ENCODE peak calls at places on chromosome 11, in four cellular contexts. P is H1, L is neuronal stem cell, Z is IMR-90. A is an unnamed sample.

GRCh38 chr11:77660947-77661346 is 23.4 kb upstream of the CLNS1A start:
- DNase-seq in P (no peak), L (no peak), Z (no peak), A (no peak)

GRCh38 chr11:17142450-17142849 is 65.0 kb upstream of the RPS13 start:
- DNase-seq in P (no peak), L (no peak), Z (no peak), A (no peak)

GRCh38 chr11:20367313-20367948 is 3.9 kb downstream of the HTATIP2 start:
- DNase-seq in P (no peak), L (no peak), Z (peak; percentile 94), A (no peak)

GRCh38 chr11:12707500-12707880 is 33.3 kb downstream of the TEAD1 start:
- DNase-seq in P (no peak), L (no peak), Z (no peak), A (no peak)

GRCh38 chr11:34174411-34175041 is 69.1 kb downstream of the NAT10 start:
- DNase-seq in P (peak; percentile 92), L (peak; percentile 80), Z (peak; percentile 49), A (peak; percentile 86)

GRCh38 chr11:61512435-61512834 is 3.9 kb downstream of the LRRC10B start:
- DNase-seq in P (no peak), L (no peak), Z (no peak), A (no peak)

GRCh38 chr11:121426476-121427454 is 25.3 kb upstream of the SORL1 start:
- DNase-seq in P (peak; percentile 78), L (no peak), Z (no peak), A (peak; percentile 63)

GRCh38 chr11:15770798-15771414 is 585.4 kb downstream of the SOX6 start:
- DNase-seq in P (peak; percentile 84), L (peak; percentile 51), Z (peak; percentile 52), A (peak; percentile 68)

GRCh38 chr11:77548552-77549439 is 41.0 kb upstream of the AQP11 start:
- DNase-seq in P (no peak), L (no peak), Z (no peak), A (no peak)

GRCh38 chr11:1545432-1545831 is 26.6 kb downstream of the DUSP8 start:
- DNase-seq in P (no peak), L (no peak), Z (no peak), A (no peak)

GRCh38 chr11:120577624-120578363 is 66.2 kb downstream of the GRIK4 start:
- DNase-seq in P (no peak), L (no peak), Z (no peak), A (no peak)

GRCh38 chr11:32485733-32486132 is 50.4 kb upstream of the WT1 start:
- DNase-seq in P (no peak), L (no peak), Z (no peak), A (no peak)

GRCh38 chr11:26976389-26976788 is 17.5 kb upstream of the FIBIN start:
- DNase-seq in P (no peak), L (no peak), Z (peak; percentile 94), A (no peak)

GRCh38 chr11:76637491-76638266 is 32.9 kb downstream of the LRRC32 start:
- DNase-seq in P (no peak), L (no peak), Z (no peak), A (peak; percentile 14)

GRCh38 chr11:14248577-14248976 is 110.4 kb downstream of the RRAS2 start:
- DNase-seq in P (no peak), L (peak; percentile 47), Z (no peak), A (peak; percentile 69)

GRCh38 chr11:2791521-2792375 is 92.0 kb upstream of the KCNQ1OT1 start:
- DNase-seq in P (peak; percentile 53), L (no peak), Z (no peak), A (peak; percentile 36)
- H3K27ac ChIP-seq in P (no peak overlapping the region), L (no peak overlapping the region), Z (no peak overlapping the region), A (no peak overlapping the region)

DNA sequence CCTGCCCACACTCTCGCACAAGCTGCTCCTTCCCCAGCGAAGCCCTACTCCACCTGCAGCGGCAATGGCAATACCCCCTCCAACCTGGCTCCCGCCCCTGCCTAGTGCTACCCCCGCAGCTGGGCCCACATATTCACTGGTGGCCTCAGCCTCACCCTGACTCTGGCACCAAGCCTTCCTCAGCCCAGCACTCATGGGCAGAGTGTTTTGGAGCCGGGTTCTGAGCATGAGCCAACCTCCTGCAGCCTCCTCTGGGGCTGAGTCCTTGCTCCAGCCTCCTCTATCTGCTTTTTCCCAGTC is 47.6 kb downstream of the PDE2A start:
- DNase-seq in P (no peak), L (no peak), Z (no peak), A (no peak)
- H4K91ac ChIP-seq in P (no peak overlapping the region), L (no peak overlapping the region), Z (no peak overlapping the region), A (no peak overlapping the region)

DNA sequence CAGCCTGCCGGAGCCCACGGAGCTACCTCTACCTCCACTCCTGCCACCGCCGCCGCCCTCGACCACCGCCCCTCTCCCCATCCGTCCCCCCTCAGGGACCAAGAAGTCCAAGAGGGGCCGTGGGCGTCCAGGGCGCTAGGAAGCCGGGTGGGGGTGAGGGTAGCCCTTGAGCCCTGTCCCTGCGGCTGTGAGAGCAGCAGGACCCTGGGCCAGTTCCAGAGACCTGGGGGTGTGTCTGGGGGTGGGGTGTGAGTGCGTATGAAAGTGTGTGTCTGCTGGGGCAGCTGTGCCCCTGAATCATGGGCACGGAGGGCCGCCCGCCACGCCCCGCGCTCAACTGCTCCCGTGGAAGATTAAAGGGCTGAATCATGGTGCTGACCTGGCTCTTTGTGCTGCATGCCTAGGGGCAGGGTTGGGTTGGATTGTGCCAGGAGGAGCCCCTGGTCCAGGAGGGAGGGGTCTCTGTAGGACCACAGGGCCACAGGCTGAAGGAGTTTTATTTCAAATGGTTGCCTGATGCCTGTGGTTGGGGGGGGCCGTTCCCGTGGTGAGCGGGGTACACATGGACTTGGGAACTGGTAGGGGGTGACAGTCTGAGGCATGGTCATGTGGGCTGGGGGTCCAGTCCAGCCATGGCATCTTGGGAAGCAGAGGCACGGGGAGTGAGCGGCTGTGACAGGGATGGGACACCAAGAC is 2.3 kb downstream of the PTPRCAP start:
- DNase-seq in P (no peak), L (no peak), Z (no peak), A (no peak)
- H3K27ac ChIP-seq in P (peak overlapping the region; percentile 80), L (no peak overlapping the region), Z (no peak overlapping the region), A (no peak overlapping the region)

GRCh38 chr11:84144531-84144930 is 858.4 kb upstream of the CCDC90B start:
- DNase-seq in P (no peak), L (no peak), Z (no peak), A (no peak)

GRCh38 chr11:84142411-84142810 is 856.2 kb upstream of the CCDC90B start:
- DNase-seq in P (no peak), L (no peak), Z (no peak), A (no peak)

DNA sequence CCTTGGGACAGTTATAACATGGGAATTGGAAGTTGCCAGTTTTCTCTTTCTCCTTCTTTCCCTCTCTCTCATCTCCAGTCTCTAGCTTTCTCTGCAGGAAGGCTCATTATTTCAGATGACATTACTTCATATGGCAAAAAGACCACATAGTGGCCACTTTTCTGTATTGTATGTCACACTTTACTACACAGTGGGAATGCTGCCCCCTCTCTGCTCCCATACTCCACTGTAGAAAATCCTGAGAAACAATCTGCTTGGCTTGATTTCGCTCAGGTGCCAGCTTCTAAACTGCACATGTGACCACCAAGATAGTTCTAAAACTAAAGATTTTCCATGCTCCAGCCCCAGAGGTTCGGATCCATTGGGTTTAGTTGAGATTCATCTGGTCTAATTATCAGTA is 860.7 kb upstream of the CCDC90B start:
- DNase-seq in P (no peak), L (no peak), Z (no peak), A (no peak)
- H4K91ac ChIP-seq in P (no peak overlapping the region), L (no peak overlapping the region), Z (no peak overlapping the region), A (no peak overlapping the region)

GRCh38 chr11:30499940-30500339 is 86.2 kb downstream of the MPPED2 start:
- DNase-seq in P (no peak), L (no peak), Z (no peak), A (no peak)
- H3K27ac ChIP-seq in P (no peak overlapping the region), L (no peak overlapping the region), Z (no peak overlapping the region), A (no peak overlapping the region)

A was measured in H9.